ENCODE peak calls at places on chromosomes 3 and 15, in four cellular contexts. F is fibroblast of mammary gland, H is tibial artery, S is IMR-90. G is an unnamed sample.

GRCh38 chr3:185402561-185402960 is 39.6 kb downstream of the MAP3K13 start:
- DNase-seq in F (peak; percentile 82), H (no peak), S (peak; percentile 61), G (peak; percentile 81)

GRCh38 chr15:26260517-26261133 is 397.5 kb upstream of the ATP10A start:
- DNase-seq in F (peak; percentile 27), H (no peak), S (peak; percentile 22), G (peak; percentile 26)

GRCh38 chr15:66706225-66706732 is 4.2 kb downstream of the SMAD6 start:
- DNase-seq in F (no peak), H (no peak), S (peak; percentile 35), G (peak; percentile 65)

GRCh38 chr3:11638669-11639402 is 4.9 kb downstream of the VGLL4 start:
- DNase-seq in F (peak; percentile 41), H (no peak), S (no peak), G (peak; percentile 41)

GRCh38 chr3:77038928-77039605 is 832 bp upstream of the ROBO2 start:
- DNase-seq in F (peak; percentile 6), H (no peak), S (peak; percentile 11), G (no peak)

GRCh38 chr3:157327837-157328236 is 108.8 kb upstream of the PTX3 start:
- DNase-seq in F (no peak), H (no peak), S (no peak), G (no peak)

GRCh38 chr3:98763076-98763475 is at the start of gene ST3GAL6:
- DNase-seq in F (peak; percentile 54), H (peak; percentile 57), S (peak; percentile 42), G (peak; percentile 58)

GRCh38 chr3:179811321-179812095 is 158.7 kb downstream of the USP13 start:
- DNase-seq in F (peak; percentile 94), H (no peak), S (peak; percentile 93), G (peak; percentile 86)

GRCh38 chr3:187945374-187945773 is 200.1 kb upstream of the BCL6 start:
- DNase-seq in F (no peak), H (no peak), S (no peak), G (no peak)

GRCh38 chr3:47512416-47513124 is 942 bp downstream of the ELP6 start:
- DNase-seq in F (peak; percentile 25), H (peak; percentile 35), S (no peak), G (peak; percentile 25)

GRCh38 chr3:141825216-141826011 is 51.0 kb upstream of the ATP1B3 start:
- DNase-seq in F (no peak), H (no peak), S (no peak), G (no peak)

GRCh38 chr15:29270169-29270955 is 740 bp upstream of the NSMCE3 start:
- DNase-seq in F (peak; percentile 71), H (no peak), S (peak; percentile 73), G (peak; percentile 60)

GRCh38 chr3:98561727-98562521 is 30.1 kb downstream of the GPR15 start:
- DNase-seq in F (peak; percentile 34), H (no peak), S (peak; percentile 12), G (no peak)

GRCh38 chr15:57223345-57223744 is 153.0 kb upstream of the CGNL1 start:
- DNase-seq in F (no peak), H (no peak), S (no peak), G (no peak)

GRCh38 chr3:23666818-23667217 is 138.9 kb upstream of the UBE2E1 start:
- DNase-seq in F (no peak), H (no peak), S (no peak), G (no peak)

GRCh38 chr3:194351080-194351672 is at the start of gene CPN2:
- DNase-seq in F (no peak), H (no peak), S (no peak), G (no peak)

GRCh38 chr3:149263856-149264255 is 42.2 kb upstream of the CP start:
- DNase-seq in F (no peak), H (no peak), S (no peak), G (no peak)

GRCh38 chr3:149658444-149659172 is 783 bp upstream of the WWTR1 start:
- DNase-seq in F (peak; percentile 87), H (peak; percentile 84), S (peak; percentile 86), G (peak; percentile 87)

GRCh38 chr15:78810377-78811123 is 714 bp downstream of the ADAMTS7 start:
- DNase-seq in F (peak; percentile 27), H (no peak), S (peak; percentile 35), G (peak; percentile 40)

GRCh38 chr3:27220166-27220565 is 149.0 kb downstream of the NEK10 start:
- DNase-seq in F (peak; percentile 15), H (no peak), S (no peak), G (peak; percentile 22)

GRCh38 chr15:43370310-43370974 is 401 bp downstream of the ZSCAN29 start:
- DNase-seq in F (peak; percentile 36), H (peak; percentile 22), S (peak; percentile 47), G (peak; percentile 39)

GRCh38 chr3:111617406-111617805 is 22.3 kb upstream of the ZBED2 start:
- DNase-seq in F (no peak), H (no peak), S (no peak), G (no peak)

GRCh38 chr3:183449391-183449790 is 21.0 kb upstream of the MCF2L2 start:
- DNase-seq in F (no peak), H (no peak), S (peak; percentile 38), G (peak; percentile 14)

GRCh38 chr3:195907730-195908438 is 467 bp downstream of the TNK2 start:
- DNase-seq in F (no peak), H (peak; percentile 41), S (no peak), G (no peak)

GRCh38 chr3:147120029-147120428 is 286.3 kb downstream of the ZIC4 start:
- DNase-seq in F (peak; percentile 43), H (no peak), S (peak; percentile 45), G (peak; percentile 59)

GRCh38 chr3:193776626-193777025 is 183.6 kb downstream of the OPA1 start:
- DNase-seq in F (no peak), H (no peak), S (no peak), G (no peak)

GRCh38 chr3:183265157-183265642 is 12.1 kb downstream of the B3GNT5 start:
- DNase-seq in F (peak; percentile 74), H (no peak), S (no peak), G (no peak)

GRCh38 chr3:149371001-149371722 is 6.3 kb downstream of the TM4SF1 start:
- DNase-seq in F (peak; percentile 69), H (no peak), S (peak; percentile 72), G (no peak)

GRCh38 chr3:148459931-148460513 is 237.7 kb upstream of the AGTR1 start:
- DNase-seq in F (peak; percentile 41), H (no peak), S (peak; percentile 23), G (peak; percentile 42)

GRCh38 chr3:4376499-4376898 is 73.3 kb downstream of the SETMAR start:
- DNase-seq in F (peak; percentile 51), H (no peak), S (peak; percentile 31), G (peak; percentile 9)

GRCh38 chr15:55768670-55769185 is 25.8 kb upstream of the PRTG start:
- DNase-seq in F (no peak), H (no peak), S (no peak), G (no peak)

GRCh38 chr3:133910422-133910821 is 14.7 kb upstream of the RAB6B start:
- DNase-seq in F (no peak), H (no peak), S (no peak), G (no peak)

GRCh38 chr15:65052956-65053355 is 7.8 kb downstream of the SLC51B start:
- DNase-seq in F (no peak), H (no peak), S (no peak), G (no peak)

GRCh38 chr15:75672111-75672602 is 24.4 kb downstream of the SNX33 start:
- DNase-seq in F (no peak), H (no peak), S (no peak), G (peak; percentile 42)

DNA sequence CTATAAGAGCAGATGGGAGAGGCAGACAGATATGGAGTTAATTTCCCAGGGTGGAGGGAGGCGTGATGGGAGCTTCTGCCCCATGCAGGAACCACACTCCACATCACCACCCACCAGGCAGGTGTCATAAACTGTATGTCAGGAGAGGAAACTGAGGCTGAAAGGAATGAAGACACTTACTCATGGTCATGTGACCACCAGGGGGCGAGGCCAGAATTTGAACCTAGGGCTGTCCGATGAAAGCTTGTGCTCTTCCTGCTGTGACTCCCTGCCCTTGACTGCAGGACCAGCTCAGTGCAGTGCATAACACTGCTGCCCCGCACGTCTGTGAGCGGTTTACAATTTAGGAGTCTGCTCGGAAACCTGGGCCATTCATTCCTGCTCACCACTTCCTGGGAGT is 28.8 kb downstream of the NUP210 start:
- DNase-seq in F (no peak), H (no peak), S (no peak), G (no peak)
- TF ChIP-seq CTCF in F (no peak), H (no peak), S (no peak), G (no peak)

DNA sequence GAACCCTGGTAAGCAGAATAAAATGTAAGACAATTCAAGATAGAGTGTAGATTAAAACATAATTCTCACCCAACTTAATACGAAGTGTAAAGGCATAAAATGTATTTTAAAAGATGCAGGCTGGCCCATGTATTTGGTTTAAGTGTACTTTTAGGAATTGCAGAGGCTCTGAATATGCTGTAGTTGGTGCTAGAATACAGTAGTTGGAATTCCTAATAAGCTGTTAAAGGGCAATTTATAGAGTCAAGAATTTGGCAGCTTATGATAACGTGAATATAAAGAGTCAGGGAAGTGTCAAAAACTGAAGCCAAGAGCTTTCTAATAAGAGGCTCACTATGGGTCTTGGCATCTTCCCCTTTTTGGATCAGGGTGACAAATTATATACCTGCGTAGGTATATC is 36.5 kb downstream of the ADAMTS9 start:
- DNase-seq in F (no peak), H (no peak), S (no peak), G (no peak)
- TF ChIP-seq CTCF in F (no peak), H (no peak), S (no peak), G (no peak)

GRCh38 chr3:39990532-39990931 is 181.1 kb downstream of the MYRIP start:
- DNase-seq in F (peak; percentile 73), H (no peak), S (peak; percentile 3), G (peak; percentile 65)
- TF ChIP-seq CTCF in F (peak; percentile 69), H (peak; percentile 61), S (peak; percentile 24), G (peak; percentile 55)

GRCh38 chr3:17810759-17811158 is 68.3 kb upstream of the TBC1D5 start:
- DNase-seq in F (peak; percentile 18), H (no peak), S (peak; percentile 37), G (peak; percentile 20)
- TF ChIP-seq CTCF in F (peak; percentile 31), H (no peak), S (peak; percentile 9), G (no peak)

GRCh38 chr15:93001881-93002280 is 87.1 kb downstream of the RGMA start:
- DNase-seq in F (peak; percentile 23), H (no peak), S (no peak), G (no peak)
- TF ChIP-seq CTCF in F (no peak), H (no peak), S (no peak), G (peak; percentile 17)

DNA sequence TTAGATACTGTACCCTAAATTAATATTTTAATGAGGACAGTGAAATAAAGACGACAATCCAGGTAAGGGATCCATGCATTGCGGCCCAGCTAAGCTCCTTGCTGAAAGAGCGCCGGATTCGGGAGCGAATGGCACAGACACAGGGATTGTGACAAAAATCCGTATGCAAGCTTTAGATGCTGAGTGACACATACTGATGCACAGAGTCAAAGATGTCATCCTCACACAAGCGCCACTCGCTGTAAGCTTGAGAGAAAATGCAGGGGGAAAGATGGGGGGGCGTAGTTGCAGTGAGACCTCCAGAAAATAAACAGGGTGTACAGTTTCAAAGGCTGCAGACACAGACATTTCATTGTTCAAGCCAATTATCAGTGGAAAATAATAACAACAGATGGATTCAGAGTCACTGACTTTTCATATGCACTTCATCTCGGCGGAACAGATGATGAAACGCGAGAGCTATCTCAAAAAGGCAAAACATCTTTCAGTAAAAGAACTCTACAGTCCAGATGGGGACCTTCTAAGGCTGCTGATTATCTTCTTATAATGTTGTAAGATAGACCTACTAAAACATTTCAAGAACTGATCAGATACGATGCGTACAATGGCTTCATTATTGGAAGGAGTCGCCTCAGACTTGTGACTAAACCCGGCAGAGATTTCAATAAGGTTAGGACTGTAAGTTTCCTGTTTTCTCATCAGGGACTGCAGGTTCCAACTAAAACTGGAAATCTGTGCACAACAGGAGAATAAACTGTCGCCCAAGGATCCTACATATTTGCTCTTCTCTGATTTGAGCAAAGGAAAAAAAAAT is 275.4 kb downstream of the FOXP1 start:
- DNase-seq in F (no peak), H (no peak), S (peak; percentile 46), G (no peak)
- TF ChIP-seq CTCF in F (no peak), H (no peak), S (no peak), G (no peak)

GRCh38 chr3:37536033-37536432 is 325.6 kb upstream of the CTDSPL start:
- DNase-seq in F (no peak), H (no peak), S (no peak), G (no peak)
- TF ChIP-seq CTCF in F (no peak), H (peak; percentile 35), S (no peak), G (no peak)

G was measured in fibroblast of the aortic adventitia.